ENCODE peak calls at places on chromosome 14, in six cellular contexts. P, T, S, Q, F and E are unnamed samples.

GRCh38 chr14:100891051-100891450 is 12.5 kb downstream of the RTL1 start:
- DNase-seq in S (no peak), T (no peak), P (peak), F (peak), Q (no peak), E (peak)

GRCh38 chr14:48575772-48576171 is 900.4 kb upstream of the MDGA2 start:
- DNase-seq in S (peak), Q (no peak), P (no peak), T (no peak), F (no peak), E (no peak)

GRCh38 chr14:64758711-64759554 is 54.7 kb downstream of the PLEKHG3 start:
- DNase-seq in T (no peak), S (no peak), F (peak), Q (no peak), P (no peak), E (peak)

GRCh38 chr14:73521229-73521628 is 15.7 kb upstream of the ACOT1 start:
- DNase-seq in S (no peak), Q (no peak), T (no peak), P (no peak), F (no peak), E (no peak)

GRCh38 chr14:53331247-53331646 is 178.1 kb upstream of the DDHD1 start:
- DNase-seq in S (no peak), F (no peak), Q (no peak), P (no peak), T (no peak), E (no peak)

GRCh38 chr14:69685716-69686115 is 74.3 kb downstream of the SUSD6 start:
- DNase-seq in Q (peak), T (no peak), S (peak), F (peak), P (no peak), E (peak)

GRCh38 chr14:90397401-90398314 is 829 bp downstream of the CALM1 start:
- DNase-seq in T (peak), F (peak), Q (peak), P (peak), S (no peak), E (peak)

GRCh38 chr14:53375573-53375972 is 222.4 kb upstream of the DDHD1 start:
- DNase-seq in Q (no peak), F (no peak), T (no peak), S (no peak), P (no peak), E (no peak)

GRCh38 chr14:80475074-80475473 is 263.8 kb upstream of the DIO2 start:
- DNase-seq in Q (no peak), F (no peak), T (no peak), S (no peak), P (no peak), E (no peak)

GRCh38 chr14:104731249-104731924 is 7.4 kb downstream of the ADSS1 start:
- DNase-seq in S (no peak), Q (no peak), P (no peak), T (no peak), F (no peak), E (no peak)

GRCh38 chr14:59582161-59582560 is 5.5 kb upstream of the CCDC175 start:
- DNase-seq in T (no peak), S (no peak), Q (peak), P (no peak), F (no peak), E (no peak)

GRCh38 chr14:54420478-54421116 is 20.6 kb downstream of the CNIH1 start:
- DNase-seq in F (no peak), Q (peak), T (no peak), P (no peak), S (no peak), E (no peak)

GRCh38 chr14:29039171-29039570 is 272.6 kb downstream of the FOXG1 start:
- DNase-seq in Q (no peak), S (peak), F (no peak), P (no peak), T (no peak), E (no peak)

GRCh38 chr14:94390372-94391086 is 2.1 kb upstream of the SERPINA1 start:
- DNase-seq in Q (no peak), T (no peak), P (no peak), F (peak), S (no peak), E (peak)

GRCh38 chr14:88142990-88143389 is 138.1 kb downstream of the GPR65 start:
- DNase-seq in F (no peak), S (no peak), P (no peak), Q (no peak), T (no peak), E (no peak)

GRCh38 chr14:102608064-102608446 is 15.6 kb downstream of the RCOR1 start:
- DNase-seq in T (no peak), F (no peak), Q (no peak), S (no peak), P (no peak), E (no peak)

GRCh38 chr14:95765016-95765415 is 51.1 kb upstream of the TCL1A start:
- DNase-seq in T (no peak), Q (no peak), F (no peak), S (no peak), P (no peak), E (no peak)

GRCh38 chr14:28759658-28760313 is 6.8 kb upstream of the FOXG1 start:
- DNase-seq in F (no peak), T (no peak), S (peak), Q (no peak), P (no peak), E (no peak)

GRCh38 chr14:61177279-61178225 is 103.6 kb downstream of the TMEM30B start:
- DNase-seq in P (no peak), Q (no peak), F (no peak), S (no peak), T (no peak), E (no peak)

GRCh38 chr14:28613526-28613925 is 153.1 kb upstream of the FOXG1 start:
- DNase-seq in F (no peak), T (no peak), P (no peak), S (no peak), Q (no peak), E (no peak)

GRCh38 chr14:65164068-65164824 is 61.9 kb upstream of the MAX start:
- DNase-seq in F (no peak), P (peak), Q (peak), T (peak), S (peak), E (no peak)

GRCh38 chr14:74508844-74509428 is 15.4 kb downstream of the ISCA2 start:
- DNase-seq in Q (no peak), P (no peak), T (no peak), S (no peak), F (peak), E (no peak)

GRCh38 chr14:93937519-93937918 is 10.4 kb downstream of the FAM181A start:
- DNase-seq in F (peak), T (no peak), P (no peak), S (no peak), Q (peak), E (no peak)

GRCh38 chr14:104104006-104104901 is 18.8 kb downstream of the ASPG start:
- DNase-seq in P (no peak), S (no peak), Q (no peak), F (peak), T (no peak), E (peak)

GRCh38 chr14:100025111-100025510 is 40.1 kb upstream of the EVL start:
- DNase-seq in P (peak), T (no peak), F (no peak), Q (no peak), S (no peak), E (no peak)